ENCODE peak calls at places on chromosomes 11 and 22, in six cellular contexts. U is lower lobe of right lung; G is CD8-positive, alpha-beta memory T cell; N is cardiac muscle cell; A is body of pancreas; Z is A549. I is an unnamed sample. For H3K9me3, the result is how much of the 10 kb centered on the place peaks cover.

GRCh38 chr11:94544832-94545640 is 1.3 kb downstream of the FUT4 start:
- DNase-seq in U (peak), G (peak), N (peak), A (peak), Z (no peak), I (no peak)

GRCh38 chr11:13216019-13217006 is 61.3 kb upstream of the BMAL1 start:
- DNase-seq in U (no peak), G (no peak), N (peak), A (no peak), Z (peak), I (no peak)

GRCh38 chr11:46977940-46978595 is 41.5 kb downstream of the CSTPP1 start:
- DNase-seq in U (no peak), G (no peak), N (no peak), A (no peak), Z (peak), I (no peak)

GRCh38 chr11:123681007-123681406 is 26.6 kb upstream of the SCN3B start:
- DNase-seq in U (no peak), G (no peak), N (no peak), A (no peak), Z (no peak), I (no peak)

GRCh38 chr11:123562166-123562565 is 92.3 kb downstream of the SCN3B start:
- DNase-seq in U (no peak), G (no peak), N (no peak), A (peak), Z (no peak), I (no peak)

GRCh38 chr11:3840289-3840869 is 380 bp downstream of the RHOG start:
- DNase-seq in U (peak), G (peak), N (no peak), A (no peak), Z (no peak), I (peak)

GRCh38 chr22:44496844-44497217 is 1.2 kb downstream of the RTL6 start:
- DNase-seq in U (peak), G (no peak), N (no peak), A (no peak), Z (no peak), I (no peak)

GRCh38 chr11:26188559-26188958 is 143.4 kb upstream of the ANO3 start:
- DNase-seq in U (no peak), G (no peak), N (peak), A (no peak), Z (no peak), I (no peak)

GRCh38 chr11:86106916-86107315 is 38.0 kb upstream of the PICALM start:
- DNase-seq in U (no peak), G (no peak), N (no peak), A (no peak), Z (no peak), I (no peak)

GRCh38 chr11:36463781-36464180 is 46.3 kb downstream of the TRAF6 start:
- DNase-seq in U (no peak), G (no peak), N (peak), A (no peak), Z (no peak), I (no peak)

DNA sequence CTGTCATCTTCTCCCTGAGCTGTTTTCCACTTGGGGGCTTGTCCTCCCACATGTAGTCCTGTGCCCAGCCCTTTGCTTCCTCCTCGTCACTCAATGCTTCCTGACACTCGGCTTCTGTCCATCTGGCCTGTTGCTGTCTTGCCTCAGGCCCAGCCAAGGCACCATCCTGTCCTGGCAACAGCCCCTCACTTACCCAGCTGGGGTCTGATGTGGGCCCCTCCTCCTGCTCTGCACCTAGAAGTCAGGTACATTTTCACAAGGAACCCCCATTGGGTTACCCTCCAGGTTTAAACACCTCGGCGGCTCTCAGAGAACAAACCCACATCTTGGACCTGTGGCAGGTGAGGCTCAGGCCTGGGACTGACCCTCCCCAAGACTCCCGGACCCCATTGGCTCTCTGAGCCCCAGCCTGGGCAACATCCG is 784.8 kb downstream of the TBC1D22A start:
- DNase-seq in U (no peak), G (no peak), N (no peak), A (no peak), Z (no peak), I (no peak)
- H3K9me3 ChIP-seq in U (under half), G (under half), N (under half), A (under half), Z (under half), I (under half)

GRCh38 chr22:47307812-47308211 is 545.4 kb downstream of the TBC1D22A start:
- DNase-seq in U (no peak), G (no peak), N (no peak), A (no peak), Z (no peak), I (no peak)
- H3K9me3 ChIP-seq in U (under half), G (under half), N (under half), A (under half), Z (under half), I (under half)

GRCh38 chr22:46180370-46181137 is 30.2 kb downstream of the PPARA start:
- DNase-seq in U (no peak), G (no peak), N (peak), A (no peak), Z (no peak), I (no peak)
- H3K9me3 ChIP-seq in U (under half), G (under half), N (under half), A (under half), Z (under half), I (under half)

DNA sequence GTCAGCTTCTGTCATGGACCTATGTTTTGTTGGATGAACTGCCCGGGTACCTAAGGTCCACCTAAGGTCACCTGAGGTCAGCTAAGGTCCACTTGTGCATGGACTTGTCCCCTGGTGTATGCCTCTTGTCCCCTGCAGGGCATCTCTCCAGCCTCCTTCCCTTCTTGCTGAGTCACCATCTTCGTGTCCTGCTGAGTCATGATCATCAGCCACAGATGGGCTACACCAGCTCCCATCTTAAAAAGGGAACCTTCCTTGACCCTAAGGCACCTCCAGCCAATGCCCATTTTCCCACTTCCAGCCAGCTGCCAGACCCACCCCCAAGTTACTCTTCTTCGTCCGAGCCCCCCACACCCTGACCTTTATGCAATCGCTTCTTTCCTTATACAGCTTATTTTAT is 544.9 kb downstream of the TBC1D22A start:
- DNase-seq in U (no peak), G (no peak), N (peak), A (no peak), Z (peak), I (no peak)
- H3K9me3 ChIP-seq in U (under half), G (under half), N (under half), A (under half), Z (under half), I (under half)

DNA sequence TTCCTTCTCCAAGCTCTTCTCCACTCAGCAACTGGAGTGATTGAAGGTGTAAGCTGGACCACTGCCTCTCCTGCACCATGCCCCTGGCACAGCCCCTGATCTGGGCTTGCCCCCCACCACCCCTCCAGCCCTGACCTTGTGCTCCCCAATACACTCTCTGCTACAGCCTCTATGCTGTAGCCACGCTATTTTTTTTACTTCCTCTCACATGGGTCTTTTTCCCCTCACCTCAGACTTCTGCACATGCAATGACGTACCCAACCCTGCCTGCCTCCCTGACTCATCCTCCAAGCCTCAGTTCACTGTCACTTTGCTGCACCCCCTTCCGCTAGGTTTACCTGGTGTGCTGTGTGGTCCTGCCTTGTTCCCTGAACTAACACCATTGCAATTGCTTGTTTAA is 9.0 kb downstream of the CSNK2A3 start:
- DNase-seq in U (no peak), G (no peak), N (no peak), A (no peak), Z (no peak), I (no peak)
- H3K9me3 ChIP-seq in U (under half), G (under half), N (under half), A (under half), Z (under half), I (under half)

GRCh38 chr11:74949748-74950127 is 672 bp downstream of the SPCS2 start:
- DNase-seq in U (no peak), G (no peak), N (no peak), A (no peak), Z (no peak), I (no peak)

GRCh38 chr11:74950374-74950969 is 1.4 kb downstream of the SPCS2 start:
- DNase-seq in U (no peak), G (no peak), N (no peak), A (no peak), Z (no peak), I (no peak)

GRCh38 chr11:74951241-74951640 is 2.2 kb downstream of the SPCS2 start:
- DNase-seq in U (no peak), G (no peak), N (no peak), A (no peak), Z (no peak), I (no peak)

GRCh38 chr11:74948898-74949747 is at the start of the genes SPCS2 and XRRA1:
- DNase-seq in U (peak), G (peak), N (peak), A (peak), Z (peak), I (peak)

GRCh38 chr11:74948546-74948897 is 369 bp downstream of the XRRA1 start:
- DNase-seq in U (no peak), G (no peak), N (peak), A (no peak), Z (peak), I (no peak)
- H3K9me3 ChIP-seq in U (under half), G (under half), N (under half), A (under half), Z (under half), I (under half)

GRCh38 chr22:47209547-47210023 is 447.1 kb downstream of the TBC1D22A start:
- DNase-seq in U (no peak), G (peak), N (no peak), A (no peak), Z (no peak), I (no peak)
- H3K9me3 ChIP-seq in U (under half), G (under half), N (under half), A (under half), Z (under half), I (under half)

GRCh38 chr11:8722809-8723208 is 40.2 kb downstream of the RPL27A start:
- DNase-seq in U (no peak), G (no peak), N (no peak), A (no peak), Z (no peak), I (no peak)

GRCh38 chr11:8729837-8730696 is 47.5 kb downstream of the RPL27A start:
- DNase-seq in U (no peak), G (no peak), N (no peak), A (no peak), Z (no peak), I (no peak)

GRCh38 chr11:8728566-8728965 is 46.0 kb downstream of the RPL27A start:
- DNase-seq in U (no peak), G (no peak), N (peak), A (no peak), Z (no peak), I (no peak)

GRCh38 chr11:8722156-8722555 is 39.6 kb downstream of the RPL27A start:
- DNase-seq in U (no peak), G (no peak), N (peak), A (no peak), Z (peak), I (no peak)

GRCh38 chr11:8726395-8726794 is 43.8 kb downstream of the RPL27A start:
- DNase-seq in U (no peak), G (no peak), N (no peak), A (no peak), Z (no peak), I (no peak)
- H3K9me3 ChIP-seq in U (under half), G (under half), N (under half), A (under half), Z (under half), I (under half)